ENCODE peak calls at places on chromosome 3, in five cellular contexts. J is pancreas, X is cardiac muscle cell, O is iPS DF 6.9, E is IMR-90. P is an unnamed sample.

GRCh38 chr3:5187920-5188418 is 462 bp downstream of the EDEM1 start:
- DNase-seq in J (peak), X (peak), O (no peak), E (peak), P (peak)

GRCh38 chr3:172145287-172145686 is 105.9 kb downstream of the FNDC3B start:
- DNase-seq in J (no peak), X (no peak), O (no peak), E (no peak), P (no peak)

GRCh38 chr3:101809178-101810022 is 30.4 kb downstream of the NXPE3 start:
- DNase-seq in J (no peak), X (peak), O (no peak), E (peak), P (no peak)

GRCh38 chr3:169120928-169121327 is 542.6 kb downstream of the MECOM start:
- DNase-seq in J (no peak), X (no peak), O (no peak), E (no peak), P (no peak)

GRCh38 chr3:65096110-65096509 is 408.3 kb upstream of the ADAMTS9 start:
- DNase-seq in J (no peak), X (no peak), O (no peak), E (no peak), P (no peak)

GRCh38 chr3:58560771-58561311 is 16.4 kb downstream of the FAM107A start:
- DNase-seq in J (no peak), X (peak), O (peak), E (peak), P (no peak)

GRCh38 chr3:105613120-105613519 is 246.4 kb downstream of the ALCAM start:
- DNase-seq in J (no peak), X (peak), O (no peak), E (no peak), P (no peak)

GRCh38 chr3:66938338-66938963 is 59.7 kb upstream of the KBTBD8 start:
- DNase-seq in J (no peak), X (peak), O (peak), E (peak), P (no peak)

GRCh38 chr3:184506579-184506978 is 55.0 kb upstream of the EPHB3 start:
- DNase-seq in J (no peak), X (no peak), O (no peak), E (peak), P (no peak)

GRCh38 chr3:11591401-11592266 is 52.1 kb downstream of the VGLL4 start:
- DNase-seq in J (no peak), X (peak), O (no peak), E (peak), P (peak)

GRCh38 chr3:177831361-177831760 is 634.1 kb upstream of the TBL1XR1 start:
- DNase-seq in J (no peak), X (no peak), O (no peak), E (no peak), P (no peak)
- H3K27ac ChIP-seq in J (no peak), X (no peak), O (no peak), E (no peak), P (no peak)

GRCh38 chr3:69867941-69868505 is 128.8 kb downstream of the MITF start:
- DNase-seq in J (no peak), X (no peak), O (no peak), E (peak), P (no peak)
- H3K27ac ChIP-seq in J (no peak), X (peak), O (no peak), E (peak), P (peak)

DNA sequence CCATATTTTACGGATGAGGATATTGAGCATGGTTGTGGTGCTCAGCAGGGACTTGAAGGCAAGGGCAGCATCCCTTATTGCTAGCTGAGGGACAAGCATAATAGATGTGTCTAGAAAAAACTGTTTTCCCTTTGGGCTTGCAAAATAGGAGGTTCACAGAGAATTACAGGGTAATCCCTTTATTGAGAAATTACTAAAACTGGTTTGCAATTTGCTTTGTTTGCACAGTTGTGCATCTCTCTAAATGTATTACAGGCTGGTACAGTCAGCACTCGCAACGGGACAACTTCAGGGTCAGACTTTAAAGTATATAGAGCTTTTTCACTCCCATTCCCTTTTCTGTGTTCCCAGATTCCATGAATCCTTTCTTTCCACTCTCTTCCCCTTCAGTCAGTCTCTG is 51.3 kb downstream of the SUCNR1 start:
- DNase-seq in J (no peak), X (no peak), O (no peak), E (no peak), P (no peak)
- H3K27ac ChIP-seq in J (no peak), X (no peak), O (no peak), E (no peak), P (no peak)

GRCh38 chr3:136914739-136915138 is 43.0 kb upstream of the IL20RB start:
- DNase-seq in J (no peak), X (no peak), O (no peak), E (no peak), P (no peak)
- H3K27ac ChIP-seq in J (no peak), X (no peak), O (no peak), E (no peak), P (no peak)

DNA sequence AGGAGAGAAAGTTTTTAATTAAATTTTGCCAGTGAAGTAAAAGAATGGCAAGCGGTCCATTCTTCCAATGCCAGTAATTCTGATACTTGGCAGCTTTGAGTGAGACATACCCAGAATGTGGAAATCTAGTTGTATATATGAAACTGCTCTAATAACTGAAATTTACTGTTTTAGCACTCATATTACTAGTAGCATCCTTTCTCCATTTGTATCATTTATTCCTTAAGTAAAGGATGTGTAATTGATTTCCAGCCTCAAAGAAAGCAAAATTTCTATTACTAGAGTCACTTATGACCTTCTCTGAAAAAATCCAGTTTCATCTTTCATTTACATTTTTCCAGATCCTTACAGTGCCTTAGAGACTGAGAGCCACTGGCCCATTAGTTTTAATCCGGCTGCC is 65.1 kb downstream of the PBRM1 start:
- DNase-seq in J (no peak), X (no peak), O (no peak), E (no peak), P (no peak)
- H3K27ac ChIP-seq in J (no peak), X (no peak), O (no peak), E (no peak), P (no peak)

DNA sequence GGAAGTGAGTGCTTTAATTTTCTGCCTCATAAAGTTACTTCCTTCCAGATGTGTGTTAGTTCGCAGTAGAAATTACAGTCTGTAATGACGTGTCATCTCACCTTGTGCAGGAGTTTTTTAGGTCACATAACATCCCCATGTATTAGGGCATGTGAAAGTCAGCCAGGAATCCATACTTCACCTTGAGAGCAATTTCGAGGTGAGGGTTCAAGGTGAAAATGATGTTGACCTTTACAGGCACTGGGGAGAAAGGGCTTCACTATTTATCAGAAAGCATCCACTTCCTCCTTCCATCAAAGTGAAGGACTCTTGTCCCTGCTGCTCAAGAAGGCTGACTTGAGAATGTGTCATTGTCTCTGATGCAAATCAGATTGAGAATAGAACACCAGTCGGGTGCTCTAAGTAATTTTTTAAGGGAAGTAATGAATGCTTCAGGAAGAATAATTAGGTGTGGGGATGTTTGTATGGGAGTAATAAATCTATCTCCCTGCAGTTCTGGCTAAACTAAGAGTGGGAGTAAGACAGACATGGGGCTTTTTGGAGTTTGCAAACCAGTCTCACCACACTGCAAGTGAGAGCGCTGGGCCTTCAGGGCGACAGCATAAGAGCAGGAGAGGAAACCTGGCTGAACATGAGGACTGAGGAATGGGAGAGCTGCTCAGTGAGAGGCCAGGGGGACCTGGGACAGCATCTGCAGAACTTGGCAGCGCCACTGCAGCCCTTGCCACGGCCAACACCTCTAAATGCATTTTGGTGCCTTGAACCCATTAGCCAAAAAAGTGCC is 85.9 kb upstream of the IL12A start:
- DNase-seq in J (no peak), X (no peak), O (no peak), E (no peak), P (no peak)
- H3K27ac ChIP-seq in J (no peak), X (peak), O (no peak), E (no peak), P (no peak)

GRCh38 chr3:73622135-73622534 is 2.6 kb downstream of the PDZRN3 start:
- DNase-seq in J (peak), X (peak), O (no peak), E (peak), P (peak)
- H3K27ac ChIP-seq in J (peak), X (peak), O (no peak), E (peak), P (peak)

GRCh38 chr3:16286161-16286560 is 21.1 kb downstream of the OXNAD1 start:
- DNase-seq in J (no peak), X (no peak), O (no peak), E (no peak), P (no peak)
- H3K27ac ChIP-seq in J (no peak), X (peak), O (no peak), E (no peak), P (peak)

P was measured in heart left ventricle.